ENCODE peak calls at places on chromosomes 4 and X, in seven cellular contexts. Q, V, T, A, H, J and B are unnamed samples.

GRCh38 chr4:57109847-57110634 is at the start of gene IGFBP7:
- DNase-seq in Q (peak; percentile 61), V (no peak), T (peak; percentile 83), A (no peak), H (no peak), J (peak; percentile 58), B (peak; percentile 61)

GRCh38 chr4:184854673-184855072 is 28.9 kb upstream of the ACSL1 start:
- DNase-seq in Q (peak; percentile 14), V (no peak), T (no peak), A (peak; percentile 12), H (no peak), J (no peak), B (no peak)

GRCh38 chrX:45126158-45126557 is 74.5 kb downstream of the DIPK2B start:
- DNase-seq in Q (no peak), V (no peak), T (no peak), A (no peak), H (no peak), J (no peak), B (no peak)

GRCh38 chrX:136168929-136169735 is 21.8 kb downstream of the FHL1 start:
- DNase-seq in Q (peak; percentile 47), V (no peak), T (peak; percentile 90), A (no peak), H (no peak), J (no peak), B (no peak)

GRCh38 chrX:149630681-149631292 is 805 bp downstream of the TMEM185A start:
- DNase-seq in Q (no peak), V (peak; percentile 49), T (no peak), A (no peak), H (peak; percentile 18), J (no peak), B (peak; percentile 24)

GRCh38 chr4:65670331-65671031 is at the start of gene EPHA5:
- DNase-seq in Q (no peak), V (peak; percentile 79), T (peak; percentile 78), A (peak; percentile 58), H (peak; percentile 3), J (peak; percentile 66), B (peak; percentile 75)

GRCh38 chr4:99378876-99379275 is 26.3 kb upstream of the ADH1C start:
- DNase-seq in Q (no peak), V (no peak), T (no peak), A (no peak), H (no peak), J (no peak), B (no peak)

GRCh38 chr4:105022811-105023667 is 123.6 kb upstream of the TET2 start:
- DNase-seq in Q (no peak), V (no peak), T (no peak), A (no peak), H (no peak), J (no peak), B (no peak)

GRCh38 chrX:74449322-74449936 is 28.1 kb downstream of the SLC16A2 start:
- DNase-seq in Q (no peak), V (peak; percentile 7), T (no peak), A (no peak), H (no peak), J (peak; percentile 38), B (no peak)

GRCh38 chr4:124854968-124855367 is 142.4 kb upstream of the ANKRD50 start:
- DNase-seq in Q (no peak), V (no peak), T (no peak), A (no peak), H (no peak), J (no peak), B (no peak)

GRCh38 chrX:121579016-121579760 is 531.8 kb downstream of the GLUD2 start:
- DNase-seq in Q (peak; percentile 10), V (peak; percentile 33), T (no peak), A (peak; percentile 4), H (peak; percentile 7), J (no peak), B (no peak)
- TF ChIP-seq CTCF in Q (peak; percentile 22), V (peak; percentile 24), T (no peak), A (peak; percentile 32), H (peak; percentile 49), J (no peak), B (no peak)

DNA sequence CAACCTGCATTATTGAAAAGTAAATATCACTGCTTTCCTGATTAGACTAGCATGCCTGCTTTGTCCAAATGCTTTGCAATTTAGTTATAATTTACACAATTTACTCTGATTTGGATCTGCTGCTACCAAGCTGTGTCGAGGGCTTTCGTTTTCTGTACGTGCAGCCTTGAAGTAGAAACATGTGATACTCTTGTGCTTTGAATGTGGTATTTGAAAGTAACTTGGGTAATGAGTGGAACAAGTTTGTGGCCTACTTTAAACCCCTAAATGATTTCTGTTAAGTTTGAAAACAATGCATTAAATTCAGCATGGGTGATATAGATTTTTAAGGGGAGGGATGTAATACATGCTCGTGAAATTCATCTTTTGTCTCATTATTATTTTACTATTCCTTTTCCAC is 240.7 kb downstream of the IQCM start:
- DNase-seq in Q (no peak), V (no peak), T (no peak), A (no peak), H (no peak), J (no peak), B (no peak)
- TF ChIP-seq EP300 in Q (no peak), V (no peak), T (no peak), A (no peak), H (no peak), J (no peak), B (no peak)

GRCh38 chrX:49043987-49044281 is 777 bp upstream of the TFE3 start:
- DNase-seq in Q (no peak), V (no peak), T (no peak), A (no peak), H (no peak), J (no peak), B (no peak)

GRCh38 chrX:49041683-49042529 is 1.3 kb downstream of the TFE3 start:
- DNase-seq in Q (no peak), V (peak; percentile 42), T (no peak), A (peak; percentile 26), H (no peak), J (no peak), B (no peak)

GRCh38 chrX:49040376-49040955 is 2.7 kb downstream of the TFE3 start:
- DNase-seq in Q (no peak), V (peak; percentile 24), T (no peak), A (no peak), H (no peak), J (no peak), B (no peak)

GRCh38 chrX:49042581-49043219 is 457 bp downstream of the TFE3 start:
- DNase-seq in Q (no peak), V (no peak), T (no peak), A (no peak), H (no peak), J (no peak), B (no peak)

DNA sequence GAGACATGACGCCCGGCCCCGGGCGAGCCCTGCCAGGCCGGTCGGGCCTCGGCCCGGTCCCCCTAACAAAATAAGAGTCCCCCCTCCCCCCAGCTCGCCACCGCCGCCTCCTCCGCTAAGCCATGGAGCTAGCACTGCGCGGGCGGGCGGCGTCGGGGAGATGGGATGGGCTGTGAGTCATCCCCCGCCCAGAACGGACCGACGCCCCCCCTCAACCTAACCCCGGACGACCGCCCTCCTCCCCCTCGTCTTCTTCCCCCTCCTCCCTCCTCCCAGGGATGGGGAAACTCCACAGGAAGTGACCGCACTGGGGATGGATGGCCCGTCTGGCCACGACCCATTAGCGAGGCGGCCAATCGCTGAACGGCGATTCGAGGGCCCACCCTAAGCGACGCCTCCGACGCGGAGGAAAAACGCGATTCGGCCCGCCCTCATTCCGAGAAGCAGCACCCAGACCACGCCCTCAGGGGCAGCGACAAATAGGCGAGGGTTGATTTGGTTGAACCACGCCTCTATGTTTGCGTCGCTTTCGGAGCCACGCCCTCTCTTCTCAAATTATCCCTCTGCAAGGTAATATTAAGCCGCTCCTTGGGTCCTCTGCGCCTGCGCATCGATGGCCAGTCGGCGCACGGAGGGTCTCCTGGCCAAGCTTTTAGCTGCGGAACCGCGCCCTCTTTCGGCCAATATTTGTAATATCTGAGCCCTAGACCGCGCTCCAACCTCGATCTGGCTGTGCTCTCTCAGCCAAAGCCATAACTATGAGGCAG is at the start of gene TFE3:
- DNase-seq in Q (peak; percentile 98), V (peak; percentile 99), T (peak; percentile 99), A (peak; percentile 97), H (peak; percentile 97), J (peak; percentile 98), B (peak; percentile 97)
- TF ChIP-seq POLR2A in Q (peak; percentile 77), V (peak; percentile 31), T (peak; percentile 77), A (peak; percentile 44), H (no peak), J (no peak), B (peak; percentile 80)

GRCh38 chr4:5963611-5964010 is 54.6 kb downstream of the C4orf50 start:
- DNase-seq in Q (no peak), V (no peak), T (no peak), A (no peak), H (no peak), J (no peak), B (no peak)
- TF ChIP-seq CTCF in Q (no peak), V (no peak), T (no peak), A (no peak), H (no peak), J (no peak), B (no peak)

GRCh38 chr4:168651864-168652263 is 155.0 kb downstream of the PALLD start:
- DNase-seq in Q (no peak), V (no peak), T (no peak), A (no peak), H (no peak), J (no peak), B (no peak)

GRCh38 chr4:168651374-168651773 is 154.5 kb downstream of the PALLD start:
- DNase-seq in Q (no peak), V (no peak), T (no peak), A (no peak), H (no peak), J (no peak), B (no peak)

GRCh38 chr4:168655182-168655581 is 158.3 kb downstream of the PALLD start:
- DNase-seq in Q (no peak), V (no peak), T (no peak), A (no peak), H (no peak), J (no peak), B (no peak)

GRCh38 chr4:168654206-168655174 is 157.6 kb downstream of the PALLD start:
- DNase-seq in Q (peak; percentile 80), V (no peak), T (no peak), A (no peak), H (no peak), J (peak; percentile 57), B (no peak)

GRCh38 chr4:168652818-168653217 is 156.0 kb downstream of the PALLD start:
- DNase-seq in Q (no peak), V (no peak), T (no peak), A (no peak), H (no peak), J (no peak), B (no peak)
- TF ChIP-seq EP300 in Q (no peak), V (no peak), T (no peak), A (no peak), H (no peak), J (no peak), B (no peak)